ENCODE peak calls at places on chromosome 2, in eight cellular contexts. L is HEK293T; P is NCI-H1092; M is NT2/D1; G is right cardiac atrium; Y is activated naive CD4-positive, alpha-beta T cell treated with anti-CD3 and anti-CD28 coated beads for 36 hours; Z is AG20443; D is activated T-cell treated with anti-CD3 and anti-CD28 coated beads, Interleukin-2, amount 50 U/mL, for 1 hour. F is an unnamed sample.

GRCh38 chr2:223204537-223204936 is 152.5 kb downstream of the KCNE4 start:
- DNase-seq in L (no peak), P (no peak), M (no peak), G (no peak), Y (no peak), Z (no peak), D (no peak), F (no peak)

GRCh38 chr2:9558948-9559381 is 3.3 kb upstream of the ADAM17 start:
- DNase-seq in L (no peak), P (no peak), M (peak), G (no peak), Y (no peak), Z (peak), D (no peak), F (no peak)

GRCh38 chr2:143696651-143697050 is 567.4 kb downstream of the ARHGAP15 start:
- DNase-seq in L (no peak), P (no peak), M (no peak), G (no peak), Y (no peak), Z (no peak), D (no peak), F (no peak)

GRCh38 chr2:119950966-119951365 is 61.9 kb upstream of the EPB41L5 start:
- DNase-seq in L (no peak), P (no peak), M (no peak), G (no peak), Y (no peak), Z (no peak), D (no peak), F (no peak)

GRCh38 chr2:854460-854859 is 96.2 kb upstream of the SNTG2 start:
- DNase-seq in L (peak), P (peak), M (peak), G (peak), Y (peak), Z (peak), D (peak), F (no peak)

GRCh38 chr2:180352620-180353019 is 345.5 kb upstream of the CWC22 start:
- DNase-seq in L (no peak), P (no peak), M (no peak), G (no peak), Y (no peak), Z (no peak), D (no peak), F (no peak)

GRCh38 chr2:160397530-160397865 is 96.1 kb downstream of the RBMS1 start:
- DNase-seq in L (no peak), P (no peak), M (peak), G (no peak), Y (no peak), Z (peak), D (no peak), F (no peak)

GRCh38 chr2:45577426-45577825 is 33.6 kb downstream of the SRBD1 start:
- DNase-seq in L (no peak), P (no peak), M (no peak), G (no peak), Y (no peak), Z (peak), D (no peak), F (no peak)